ENCODE peak calls at places on chromosomes 4 and X, in four cellular contexts. One of them, this sample, is unnamed.

GRCh38 chr4:129246850-129247542 is 151.0 kb downstream of the C4orf33 start:
- DNase-seq in right lobe of liver: no peak
- DNase-seq in fibroblast of gingiva: no peak
- DNase-seq in NCI-H345: peak; percentile 94
- DNase-seq in this sample: no peak

GRCh38 chr4:83362492-83363329 is 28.1 kb upstream of the HPSE start:
- DNase-seq in right lobe of liver: no peak
- DNase-seq in NCI-H345: peak; percentile 71
- DNase-seq in fibroblast of gingiva: peak; percentile 24
- DNase-seq in this sample: no peak

GRCh38 chrX:115679460-115679859 is 118.5 kb downstream of the PLS3 start:
- DNase-seq in NCI-H345: peak; percentile 40
- DNase-seq in right lobe of liver: no peak
- DNase-seq in fibroblast of gingiva: peak; percentile 6
- DNase-seq in this sample: no peak

GRCh38 chr4:127781303-127782024 is 658 bp upstream of the HSPA4L start:
- DNase-seq in NCI-H345: no peak
- DNase-seq in fibroblast of gingiva: peak; percentile 55
- DNase-seq in right lobe of liver: no peak
- DNase-seq in this sample: peak; percentile 76

GRCh38 chrX:150348365-150348764 is 14.8 kb upstream of the MAMLD1 start:
- DNase-seq in right lobe of liver: no peak
- DNase-seq in NCI-H345: no peak
- DNase-seq in fibroblast of gingiva: no peak
- DNase-seq in this sample: no peak

GRCh38 chr4:23876418-23877089 is 13.3 kb downstream of the PPARGC1A start:
- DNase-seq in fibroblast of gingiva: no peak
- DNase-seq in right lobe of liver: no peak
- DNase-seq in NCI-H345: no peak
- DNase-seq in this sample: no peak

GRCh38 chrX:154401918-154402621 is 3.9 kb downstream of the RPL10 start:
- DNase-seq in NCI-H345: no peak
- DNase-seq in right lobe of liver: no peak
- DNase-seq in fibroblast of gingiva: peak; percentile 24
- DNase-seq in this sample: no peak

GRCh38 chr4:828641-829271 is 2.8 kb upstream of the CPLX1 start:
- DNase-seq in NCI-H345: no peak
- DNase-seq in fibroblast of gingiva: no peak
- DNase-seq in right lobe of liver: peak; percentile 67
- DNase-seq in this sample: peak; percentile 56

GRCh38 chrX:15221321-15221720 is 48.6 kb downstream of the ASB9 start:
- DNase-seq in NCI-H345: no peak
- DNase-seq in right lobe of liver: no peak
- DNase-seq in fibroblast of gingiva: no peak
- DNase-seq in this sample: no peak

GRCh38 chr4:179662522-179662921 is 2220.3 kb upstream of the AGA start:
- DNase-seq in right lobe of liver: no peak
- DNase-seq in fibroblast of gingiva: no peak
- DNase-seq in NCI-H345: no peak
- DNase-seq in this sample: no peak

GRCh38 chrX:101191217-101191750 is 28.3 kb upstream of the DRP2 start:
- DNase-seq in fibroblast of gingiva: no peak
- DNase-seq in NCI-H345: no peak
- DNase-seq in right lobe of liver: no peak
- DNase-seq in this sample: peak; percentile 38

This sample was measured in Right ventricle myocardium superior.